ENCODE peak calls at places on chromosomes 2 and 18, in ten cellular contexts. K is hepatocyte; O is thyroid gland; A is tibial nerve; R is CD8-positive, alpha-beta T cell; M is Karpas-422; D is CD4-positive, CD25-positive, alpha-beta regulatory T cell; C is neuronal stem cell; T is H1; E is GM23248. N is an unnamed sample. For H3K4me1 and H3K9me3, the result is how much of the 10 kb centered on the place peaks cover.

GRCh38 chr2:100767224-100767653 is 52.7 kb upstream of the NPAS2 start:
- DNase-seq in R (no peak), E (peak), O (no peak), D (no peak), K (no peak), T (no peak), A (no peak), C (no peak), M (no peak), N (no peak)

GRCh38 chr2:18614042-18614441 is 24.7 kb upstream of the NT5C1B start:
- DNase-seq in R (no peak), K (no peak), E (no peak), D (no peak), A (no peak), O (no peak), T (no peak), C (no peak), M (no peak), N (no peak)

GRCh38 chr18:47964086-47964485 is 33.6 kb upstream of the SMAD2 start:
- DNase-seq in A (no peak), M (no peak), K (no peak), D (no peak), R (no peak), E (no peak), T (no peak), O (no peak), C (no peak), N (no peak)

GRCh38 chr2:128325665-128326181 is 7.1 kb upstream of the HS6ST1 start:
- DNase-seq in K (no peak), O (no peak), E (no peak), M (no peak), A (no peak), C (no peak), D (no peak), R (peak), T (no peak), N (peak)

GRCh38 chr18:23844991-23845680 is 155.9 kb downstream of the LAMA3 start:
- DNase-seq in D (no peak), C (no peak), R (no peak), E (peak), O (no peak), M (no peak), K (peak), A (no peak), T (no peak), N (no peak)

GRCh38 chr2:10408649-10409579 is 39.2 kb downstream of the ODC1 start:
- DNase-seq in O (peak), K (peak), T (peak), R (peak), M (peak), E (peak), D (peak), A (peak), C (peak), N (peak)

GRCh38 chr18:9474103-9474982 is 970 bp upstream of the RALBP1 start:
- DNase-seq in E (peak), K (peak), O (peak), T (no peak), A (peak), C (no peak), R (no peak), D (no peak), M (no peak), N (no peak)

GRCh38 chr2:85264471-85264870 is 63.3 kb downstream of the TGOLN2 start:
- DNase-seq in C (no peak), A (no peak), O (no peak), E (no peak), K (no peak), D (no peak), T (no peak), R (no peak), M (no peak), N (no peak)

GRCh38 chr18:66724664-66725356 is 120.9 kb upstream of the CDH19 start:
- DNase-seq in O (peak), C (no peak), E (no peak), M (no peak), R (no peak), A (no peak), T (no peak), D (no peak), K (peak), N (no peak)

GRCh38 chr2:105443610-105444598 is 45.1 kb upstream of the FHL2 start:
- DNase-seq in D (no peak), E (no peak), M (no peak), C (no peak), O (peak), A (no peak), K (peak), T (no peak), R (no peak), N (no peak)

DNA sequence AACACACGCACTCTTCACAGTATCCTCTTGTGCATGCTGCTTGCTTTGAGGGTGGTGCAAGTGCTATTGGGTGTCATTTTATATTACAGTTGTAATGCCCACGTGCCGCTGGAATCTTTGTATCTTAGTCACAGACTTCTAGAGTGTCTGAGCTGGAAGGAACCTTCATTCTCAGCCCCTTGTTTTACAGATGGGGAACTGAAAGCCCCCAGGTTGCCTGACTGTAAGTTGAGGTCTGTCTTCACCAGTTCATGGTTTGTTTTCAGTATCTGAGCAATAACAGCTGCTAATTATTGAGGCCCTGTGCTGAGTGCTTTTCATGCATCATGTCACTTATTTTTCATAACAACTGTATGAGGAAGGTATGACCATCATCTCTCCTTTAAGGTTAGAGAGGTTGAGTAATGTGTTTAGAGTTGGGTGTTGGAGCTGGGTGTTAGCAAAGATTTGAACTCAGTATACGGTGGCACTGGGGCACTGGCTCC is 77.0 kb downstream of the PRKCE start:
- DNase-seq in O (no peak), D (no peak), E (no peak), R (no peak), M (peak), T (no peak), C (no peak), K (no peak), A (no peak), N (no peak)
- H3K4me1 ChIP-seq in O (under half), D (under half), E (under half), R (under half), M (half or more), T (under half), C (under half), K (under half), A (under half), N (under half)

GRCh38 chr2:219656523-219656922 is 29.1 kb downstream of the SLC4A3 start:
- DNase-seq in K (no peak), M (no peak), R (no peak), O (no peak), E (peak), C (no peak), T (no peak), D (no peak), A (no peak), N (no peak)
- H3K9me3 ChIP-seq in K (under half), M (under half), R (under half), O (under half), E (under half), C (under half), T (under half), D (under half), A (under half), N (under half)

GRCh38 chr2:3405308-3405707 is 25.8 kb downstream of the TRAPPC12 start:
- DNase-seq in T (no peak), A (no peak), R (no peak), C (no peak), E (no peak), K (no peak), M (no peak), O (no peak), D (no peak), N (no peak)

GRCh38 chr2:3406501-3406900 is 27.0 kb downstream of the TRAPPC12 start:
- DNase-seq in M (no peak), C (no peak), D (no peak), E (no peak), K (no peak), R (no peak), O (no peak), T (no peak), A (no peak), N (no peak)

GRCh38 chr2:3403587-3404334 is 24.3 kb downstream of the TRAPPC12 start:
- DNase-seq in M (no peak), A (no peak), T (no peak), R (no peak), C (no peak), O (no peak), K (no peak), D (no peak), E (no peak), N (no peak)

GRCh38 chr2:3404495-3404894 is 25.0 kb downstream of the TRAPPC12 start:
- DNase-seq in R (no peak), M (no peak), A (no peak), D (no peak), E (no peak), C (no peak), T (no peak), O (no peak), K (no peak), N (no peak)

GRCh38 chr2:3405876-3406275 is 26.4 kb downstream of the TRAPPC12 start:
- DNase-seq in M (no peak), R (no peak), T (no peak), C (no peak), D (no peak), E (no peak), O (no peak), K (no peak), A (no peak), N (no peak)
- H3K4me3 ChIP-seq in M (no peak), R (no peak), T (no peak), C (no peak), D (no peak), E (no peak), O (no peak), K (no peak), A (no peak), N (no peak)

DNA sequence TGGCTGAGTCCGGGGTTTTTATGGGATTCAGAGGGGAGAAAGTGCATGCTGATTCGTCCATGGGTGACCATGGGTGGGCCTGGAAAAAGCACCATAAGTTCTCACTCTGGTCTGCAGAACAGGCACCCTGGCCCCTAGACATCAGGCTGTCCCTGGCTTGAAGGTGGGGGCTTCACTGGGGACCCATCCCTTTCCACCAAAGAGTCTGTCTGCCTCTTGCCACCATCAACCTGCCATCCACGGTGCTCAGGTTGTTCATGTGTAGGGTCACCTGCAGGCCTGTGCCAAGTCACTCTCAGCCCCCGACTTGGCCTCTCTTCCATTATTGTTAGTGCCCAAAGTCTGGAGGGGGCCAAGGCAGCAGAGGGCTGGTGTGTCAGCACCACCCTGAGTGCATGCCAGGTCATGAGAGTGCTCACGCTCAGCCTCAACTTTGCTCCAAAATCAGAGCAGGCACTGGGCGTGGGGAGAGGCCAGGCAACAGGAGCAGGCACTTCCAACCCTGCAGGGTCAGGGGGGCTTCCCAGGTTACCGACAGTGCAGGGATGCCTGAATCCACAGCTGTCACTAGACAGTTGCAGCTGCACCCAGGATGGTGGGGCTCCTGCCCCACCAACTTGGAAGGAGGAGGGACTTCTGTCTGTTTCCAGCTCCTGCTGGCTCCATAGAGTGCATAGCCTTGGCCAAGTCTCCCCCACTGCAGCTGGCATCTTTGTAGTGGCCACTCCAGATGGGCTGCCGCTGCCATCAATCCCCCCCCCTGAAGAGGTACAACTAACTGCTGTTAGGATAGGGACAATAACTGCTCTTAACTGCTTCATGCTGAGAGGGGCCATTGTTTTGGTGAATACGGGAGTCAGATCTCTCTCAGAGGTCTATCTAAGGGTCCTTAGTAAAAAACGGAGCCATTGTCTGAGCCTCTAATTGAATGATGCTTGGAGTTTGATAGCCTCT is 209.3 kb downstream of the AKAIN1 start:
- DNase-seq in O (no peak), T (no peak), K (no peak), D (no peak), A (no peak), C (peak), E (no peak), R (no peak), M (no peak), N (no peak)
- H3K4me1 ChIP-seq in O (under half), T (under half), K (under half), D (under half), A (under half), C (under half), E (under half), R (under half), M (under half), N (under half)

GRCh38 chr2:95698166-95698565 is 106.4 kb downstream of the TRIM43 start:
- DNase-seq in C (no peak), E (peak), O (no peak), K (no peak), T (no peak), M (no peak), D (no peak), A (no peak), R (no peak), N (no peak)
- H3K9me3 ChIP-seq in C (under half), E (under half), O (under half), K (under half), T (half or more), M (under half), D (under half), A (under half), R (under half), N (under half)

DNA sequence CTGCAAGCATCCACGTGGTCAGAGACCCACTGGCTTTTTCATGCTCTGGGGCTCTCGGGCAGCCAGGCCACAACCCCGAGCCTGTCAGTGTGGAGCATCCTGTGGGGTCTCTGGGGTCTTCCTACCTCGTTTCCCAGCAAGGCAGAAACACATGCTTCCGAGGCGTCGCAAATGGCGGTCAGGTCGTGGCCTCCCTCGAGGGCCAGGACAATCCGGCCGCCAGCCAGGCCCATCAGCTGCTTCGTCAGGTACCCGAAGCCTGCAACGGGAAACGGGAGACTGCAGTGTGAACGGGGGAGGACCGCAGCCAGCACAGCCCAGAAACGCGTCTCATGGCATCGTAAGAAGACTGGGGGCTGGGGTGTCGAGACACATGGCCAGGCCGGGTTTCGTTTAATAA is 218.7 kb downstream of the TWIST2 start:
- DNase-seq in E (no peak), M (no peak), O (no peak), A (no peak), T (no peak), D (no peak), K (no peak), C (no peak), R (no peak), N (no peak)
- H3K4me3 ChIP-seq in E (no peak), M (no peak), O (no peak), A (no peak), T (no peak), D (no peak), K (no peak), C (no peak), R (no peak), N (no peak)